ENCODE peak calls at places on chromosomes 11 and 22, in ten cellular contexts. D, V, L, E, P, J, R, C, Q and Z are unnamed samples.

GRCh38 chr11:15730617-15731385 is 616.1 kb downstream of the INSC start:
- DNase-seq in D (no peak), V (no peak), L (no peak), E (no peak), P (no peak), J (no peak), R (no peak), C (no peak), Q (no peak), Z (no peak)

GRCh38 chr11:84780689-84781293 is 846.4 kb downstream of the DLG2 start:
- DNase-seq in D (peak), V (no peak), L (no peak), E (no peak), P (no peak), J (no peak), R (no peak), C (peak), Q (no peak), Z (no peak)

GRCh38 chr11:113161671-113162589 is 152.5 kb upstream of the TTC12 start:
- DNase-seq in D (peak), V (no peak), L (no peak), E (no peak), P (peak), J (peak), R (no peak), C (no peak), Q (no peak), Z (no peak)

GRCh38 chr11:110295487-110296225 is 758 bp downstream of the RDX start:
- DNase-seq in D (peak), V (no peak), L (no peak), E (peak), P (peak), J (peak), R (peak), C (peak), Q (peak), Z (peak)

GRCh38 chr11:46686886-46687810 is 13.3 kb downstream of the ARHGAP1 start:
- DNase-seq in D (no peak), V (peak), L (no peak), E (no peak), P (no peak), J (no peak), R (no peak), C (no peak), Q (no peak), Z (no peak)

GRCh38 chr22:37930270-37930951 is 23.0 kb downstream of the C22orf23 start:
- DNase-seq in D (no peak), V (no peak), L (no peak), E (no peak), P (peak), J (no peak), R (no peak), C (no peak), Q (no peak), Z (no peak)

GRCh38 chr11:72007089-72007476 is 8.4 kb downstream of the IL18BP start:
- DNase-seq in D (no peak), V (no peak), L (no peak), E (no peak), P (no peak), J (no peak), R (no peak), C (no peak), Q (no peak), Z (no peak)

GRCh38 chr11:59199546-59200420 is 12.9 kb downstream of the MPEG1 start:
- DNase-seq in D (no peak), V (no peak), L (no peak), E (no peak), P (no peak), J (no peak), R (no peak), C (no peak), Q (peak), Z (no peak)

GRCh38 chr22:45682069-45682468 is 10.4 kb downstream of the ATXN10 start:
- DNase-seq in D (no peak), V (no peak), L (no peak), E (no peak), P (no peak), J (no peak), R (no peak), C (no peak), Q (no peak), Z (no peak)

GRCh38 chr11:59503276-59503675 is at the start of gene OR4D11:
- DNase-seq in D (no peak), V (no peak), L (no peak), E (no peak), P (no peak), J (no peak), R (no peak), C (no peak), Q (no peak), Z (no peak)

GRCh38 chr11:114275295-114275694 is 20.9 kb upstream of the NNMT start:
- DNase-seq in D (no peak), V (no peak), L (no peak), E (no peak), P (no peak), J (no peak), R (peak), C (no peak), Q (no peak), Z (no peak)

GRCh38 chr22:42947211-42947990 is 67.5 kb downstream of the PACSIN2 start:
- DNase-seq in D (peak), V (no peak), L (no peak), E (no peak), P (peak), J (no peak), R (peak), C (peak), Q (no peak), Z (no peak)

GRCh38 chr11:59429924-59430516 is 3.8 kb upstream of the OR5A2 start:
- DNase-seq in D (peak), V (peak), L (no peak), E (peak), P (peak), J (no peak), R (no peak), C (peak), Q (peak), Z (no peak)

GRCh38 chr11:2924821-2925675 is 4.2 kb downstream of the PHLDA2 start:
- DNase-seq in D (no peak), V (no peak), L (no peak), E (no peak), P (no peak), J (no peak), R (peak), C (no peak), Q (no peak), Z (no peak)

GRCh38 chr22:36481393-36482168 is at the start of gene TXN2:
- DNase-seq in D (peak), V (peak), L (peak), E (peak), P (peak), J (peak), R (peak), C (peak), Q (peak), Z (peak)

GRCh38 chr22:28826921-28827320 is 26.6 kb upstream of the XBP1 start:
- DNase-seq in D (no peak), V (no peak), L (no peak), E (no peak), P (no peak), J (no peak), R (no peak), C (no peak), Q (no peak), Z (no peak)

GRCh38 chr11:27025312-27025955 is 15.2 kb upstream of the BBOX1 start:
- DNase-seq in D (no peak), V (no peak), L (no peak), E (no peak), P (no peak), J (no peak), R (no peak), C (no peak), Q (no peak), Z (no peak)

GRCh38 chr11:92346220-92346619 is 121.6 kb downstream of the FAT3 start:
- DNase-seq in D (no peak), V (no peak), L (no peak), E (no peak), P (no peak), J (no peak), R (no peak), C (no peak), Q (no peak), Z (no peak)

GRCh38 chr11:6333112-6333511 is 12.8 kb upstream of the CAVIN3 start:
- DNase-seq in D (no peak), V (no peak), L (no peak), E (no peak), P (no peak), J (no peak), R (no peak), C (no peak), Q (no peak), Z (no peak)

GRCh38 chr11:76629853-76630599 is 40.5 kb downstream of the LRRC32 start:
- DNase-seq in D (no peak), V (no peak), L (peak), E (no peak), P (peak), J (peak), R (peak), C (no peak), Q (no peak), Z (peak)

GRCh38 chr11:120336641-120337132 is 474 bp downstream of the ARHGEF12 start:
- DNase-seq in D (no peak), V (no peak), L (peak), E (no peak), P (peak), J (no peak), R (peak), C (no peak), Q (no peak), Z (peak)
- H3K4me3 ChIP-seq in D (peak), V (peak), L (peak), E (peak), P (peak), J (peak), R (peak), C (peak), Q (peak), Z (peak)

DNA sequence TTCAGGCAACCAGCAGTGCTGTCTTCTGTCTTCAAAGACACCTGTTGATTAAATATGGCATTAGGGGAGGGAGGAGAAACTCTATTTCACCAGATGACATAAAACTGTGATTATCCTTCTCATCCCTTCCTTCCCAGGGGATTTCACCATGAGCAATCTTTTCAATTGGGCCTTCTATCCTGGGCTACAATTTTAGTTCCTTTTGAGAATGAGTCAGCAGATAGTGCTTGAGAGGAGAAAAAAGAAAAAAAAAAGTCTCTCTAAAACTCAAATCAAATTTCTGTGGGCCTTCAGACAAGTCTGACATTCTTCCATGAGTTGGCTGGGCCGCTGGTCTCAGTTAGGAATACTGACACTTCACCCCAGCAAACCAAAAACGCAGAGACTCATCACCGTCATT is 7.2 kb downstream of the FLI1 start:
- DNase-seq in D (no peak), V (no peak), L (peak), E (no peak), P (no peak), J (no peak), R (no peak), C (no peak), Q (no peak), Z (no peak)
- H3K4me3 ChIP-seq in D (no peak), V (no peak), L (no peak), E (no peak), P (no peak), J (no peak), R (no peak), C (no peak), Q (no peak), Z (no peak)

DNA sequence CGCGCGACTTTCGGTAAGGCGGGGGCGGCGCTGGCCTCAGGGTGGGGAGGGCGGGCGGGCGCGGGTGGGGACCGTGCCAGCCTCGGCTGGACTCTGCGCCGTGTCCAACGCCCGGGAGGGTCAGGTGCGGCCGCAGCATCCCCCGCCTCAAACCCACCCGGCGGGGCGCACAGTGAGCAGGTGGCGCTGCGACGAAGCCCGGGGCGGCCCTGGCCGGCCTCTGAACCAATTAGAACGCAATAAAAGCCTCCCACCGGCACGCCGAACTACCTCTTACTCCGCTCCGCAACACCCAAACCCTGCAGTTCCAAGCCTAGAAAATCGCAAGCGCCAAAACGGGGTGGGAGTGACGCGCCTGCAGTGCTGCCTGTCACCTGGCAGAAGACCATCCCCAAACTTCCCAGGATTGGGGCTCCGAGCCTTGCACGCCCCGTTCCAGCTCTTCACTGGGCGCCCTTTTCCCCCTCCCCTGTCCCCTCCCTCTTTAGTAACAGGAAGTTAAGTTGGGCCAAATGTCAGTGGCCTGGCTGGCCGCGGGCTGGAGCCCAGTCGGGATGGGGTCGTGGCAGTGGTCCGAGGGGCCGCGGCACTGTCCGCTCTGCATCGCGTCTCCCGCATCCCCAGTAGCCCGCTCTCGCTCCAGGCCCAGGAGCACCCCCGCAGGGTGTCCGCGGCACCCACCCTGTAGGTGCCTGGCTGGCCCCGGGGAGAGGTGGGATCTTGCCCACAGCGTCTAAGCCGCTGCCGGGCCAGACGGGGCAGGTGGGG is 508 bp downstream of the MICAL2 start:
- DNase-seq in D (peak), V (no peak), L (no peak), E (no peak), P (peak), J (no peak), R (peak), C (peak), Q (peak), Z (no peak)
- H3K4me3 ChIP-seq in D (peak), V (peak), L (peak), E (peak), P (peak), J (peak), R (peak), C (peak), Q (peak), Z (peak)

GRCh38 chr11:65492387-65492636 is 6.5 kb upstream of the MALAT1 start:
- DNase-seq in D (no peak), V (no peak), L (no peak), E (no peak), P (no peak), J (no peak), R (no peak), C (no peak), Q (no peak), Z (no peak)

GRCh38 chr11:65491163-65491465 is 7.7 kb upstream of the MALAT1 start:
- DNase-seq in D (no peak), V (no peak), L (no peak), E (no peak), P (no peak), J (no peak), R (no peak), C (no peak), Q (no peak), Z (no peak)

GRCh38 chr11:65491614-65492386 is 7.0 kb upstream of the MALAT1 start:
- DNase-seq in D (no peak), V (no peak), L (peak), E (no peak), P (peak), J (peak), R (peak), C (peak), Q (no peak), Z (no peak)

GRCh38 chr11:65492637-65493366 is 6.0 kb upstream of the MALAT1 start:
- DNase-seq in D (no peak), V (no peak), L (peak), E (no peak), P (peak), J (peak), R (peak), C (no peak), Q (no peak), Z (no peak)

DNA sequence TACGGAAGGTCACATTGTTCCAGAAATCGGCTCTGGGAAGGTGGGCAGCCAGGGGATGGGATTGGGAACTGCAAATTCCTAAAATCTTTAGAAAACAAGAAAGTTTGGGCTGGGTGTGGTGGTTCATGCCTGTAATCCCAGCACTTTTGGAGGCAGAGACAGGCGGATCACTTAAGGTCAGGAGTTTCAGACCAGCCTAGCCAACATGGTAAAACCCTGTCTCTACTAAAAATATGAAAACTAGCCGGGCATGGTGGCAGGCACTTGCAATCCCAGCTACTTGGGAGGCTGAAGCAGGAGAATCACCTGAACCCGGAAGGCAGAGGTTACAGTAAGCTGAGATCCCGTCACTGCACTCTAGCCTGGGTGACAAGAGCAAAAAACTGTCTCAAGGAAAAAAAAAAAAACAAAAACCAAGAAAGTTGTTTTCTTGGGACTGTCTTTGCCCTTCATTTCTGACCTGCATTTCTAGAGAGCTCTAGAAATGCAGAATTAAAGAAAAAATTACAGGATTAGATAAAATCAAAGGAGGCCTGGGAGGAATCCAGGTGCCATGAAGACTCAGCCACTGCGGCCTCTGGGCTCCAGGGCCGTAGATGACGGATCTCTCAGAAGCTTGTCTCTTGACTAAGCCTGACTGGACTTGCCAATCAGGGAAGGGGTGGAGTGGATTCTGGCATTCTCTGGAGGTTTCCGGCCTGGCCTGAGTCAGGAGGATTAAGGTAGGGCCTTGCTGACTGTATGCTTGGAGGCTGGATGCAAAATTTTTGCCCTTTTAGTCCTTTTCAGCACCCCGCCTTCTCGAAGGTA is 5.3 kb upstream of the MALAT1 start:
- DNase-seq in D (no peak), V (no peak), L (peak), E (no peak), P (no peak), J (peak), R (peak), C (no peak), Q (no peak), Z (no peak)
- H3K4me3 ChIP-seq in D (no peak), V (peak), L (peak), E (no peak), P (no peak), J (no peak), R (peak), C (no peak), Q (no peak), Z (no peak)

GRCh38 chr11:118529584-118530175 is 1.3 kb upstream of the TMEM25 start:
- DNase-seq in D (no peak), V (no peak), L (peak), E (no peak), P (peak), J (no peak), R (no peak), C (no peak), Q (no peak), Z (no peak)
- H3K4me3 ChIP-seq in D (peak), V (peak), L (peak), E (peak), P (no peak), J (peak), R (peak), C (no peak), Q (peak), Z (peak)

GRCh38 chr11:704189-704798 is 1.7 kb upstream of the EPS8L2 start:
- DNase-seq in D (no peak), V (no peak), L (no peak), E (no peak), P (no peak), J (peak), R (no peak), C (no peak), Q (no peak), Z (no peak)

GRCh38 chr11:704799-705645 is 1.0 kb upstream of the EPS8L2 start:
- DNase-seq in D (no peak), V (no peak), L (no peak), E (no peak), P (no peak), J (peak), R (no peak), C (no peak), Q (no peak), Z (no peak)

GRCh38 chr11:706439-706956 is 467 bp downstream of the EPS8L2 start:
- DNase-seq in D (no peak), V (no peak), L (no peak), E (no peak), P (no peak), J (peak), R (no peak), C (no peak), Q (no peak), Z (no peak)

GRCh38 chr11:706957-707816 is 1.2 kb downstream of the EPS8L2 start:
- DNase-seq in D (no peak), V (no peak), L (no peak), E (no peak), P (no peak), J (peak), R (no peak), C (no peak), Q (no peak), Z (no peak)

GRCh38 chr11:705646-706438 is at the start of gene EPS8L2:
- DNase-seq in D (no peak), V (no peak), L (no peak), E (no peak), P (no peak), J (peak), R (no peak), C (no peak), Q (no peak), Z (no peak)
- H3K4me3 ChIP-seq in D (peak), V (peak), L (peak), E (peak), P (peak), J (peak), R (peak), C (peak), Q (no peak), Z (no peak)

GRCh38 chr11:88164320-88164719 is 10.9 kb downstream of the RAB38 start:
- DNase-seq in D (no peak), V (no peak), L (no peak), E (no peak), P (no peak), J (no peak), R (no peak), C (no peak), Q (no peak), Z (no peak)
- H3K4me3 ChIP-seq in D (no peak), V (no peak), L (no peak), E (no peak), P (no peak), J (no peak), R (no peak), C (no peak), Q (no peak), Z (no peak)

GRCh38 chr22:39170825-39171622 is 18.5 kb upstream of the CBX7 start:
- DNase-seq in D (peak), V (peak), L (peak), E (peak), P (peak), J (peak), R (peak), C (peak), Q (peak), Z (peak)
- H3K4me3 ChIP-seq in D (no peak), V (no peak), L (no peak), E (peak), P (no peak), J (no peak), R (no peak), C (no peak), Q (peak), Z (peak)